ENCODE peak calls at places on chromosomes 16 and 17, in nine cellular contexts. S is fibroblast of lung, V is uterus, Z is transverse colon, X is cardiac muscle cell, D is OCI-LY7, M is BJ, H is adipocyte, R is upper lobe of right lung. F is an unnamed sample.

GRCh38 chr17:31339906-31340661 is 18.7 kb upstream of the EVI2A start:
- DNase-seq in H (peak; percentile 70), X (no peak), V (no peak), Z (no peak), S (peak; percentile 79), M (peak; percentile 50), R (no peak), D (no peak), F (peak; percentile 67)

GRCh38 chr17:46056800-46057304 is 57.8 kb downstream of the STH start:
- DNase-seq in X (no peak), V (no peak), R (no peak), Z (no peak), M (peak; percentile 74), S (peak; percentile 77), D (no peak), H (peak; percentile 75), F (no peak)

GRCh38 chr17:78910885-78911284 is 7.9 kb upstream of the CEP295NL start:
- DNase-seq in V (no peak), S (no peak), R (no peak), D (no peak), X (no peak), Z (no peak), M (no peak), H (no peak), F (no peak)

GRCh38 chr16:1363501-1364041 is 11.8 kb downstream of the GNPTG start:
- DNase-seq in D (peak; percentile 63), V (no peak), M (no peak), Z (peak; percentile 65), H (peak; percentile 63), R (peak; percentile 77), X (peak; percentile 72), S (peak; percentile 16), F (no peak)

GRCh38 chr17:60524463-60525346 is 1.3 kb downstream of the APPBP2 start:
- DNase-seq in R (no peak), M (no peak), V (no peak), Z (no peak), D (peak; percentile 5), S (peak; percentile 75), H (peak; percentile 64), X (peak; percentile 3), F (no peak)

GRCh38 chr16:75868636-75869389 is 142.5 kb upstream of the CPHXL start:
- DNase-seq in Z (no peak), X (no peak), V (no peak), H (no peak), R (no peak), D (no peak), S (no peak), M (no peak), F (no peak)

GRCh38 chr17:72502940-72503341 is 382.1 kb downstream of the SOX9 start:
- DNase-seq in Z (no peak), H (peak; percentile 88), M (peak; percentile 22), S (peak; percentile 47), X (no peak), V (no peak), R (no peak), D (no peak), F (no peak)

GRCh38 chr17:32485261-32485955 is 1.4 kb upstream of the CDK5R1 start:
- DNase-seq in Z (no peak), V (no peak), D (no peak), R (peak; percentile 35), M (no peak), H (no peak), S (no peak), X (no peak), F (no peak)

GRCh38 chr17:79341529-79341780 is 266.8 kb downstream of the ENGASE start:
- DNase-seq in X (no peak), V (no peak), Z (no peak), M (no peak), R (no peak), D (no peak), H (no peak), S (no peak), F (no peak)

DNA sequence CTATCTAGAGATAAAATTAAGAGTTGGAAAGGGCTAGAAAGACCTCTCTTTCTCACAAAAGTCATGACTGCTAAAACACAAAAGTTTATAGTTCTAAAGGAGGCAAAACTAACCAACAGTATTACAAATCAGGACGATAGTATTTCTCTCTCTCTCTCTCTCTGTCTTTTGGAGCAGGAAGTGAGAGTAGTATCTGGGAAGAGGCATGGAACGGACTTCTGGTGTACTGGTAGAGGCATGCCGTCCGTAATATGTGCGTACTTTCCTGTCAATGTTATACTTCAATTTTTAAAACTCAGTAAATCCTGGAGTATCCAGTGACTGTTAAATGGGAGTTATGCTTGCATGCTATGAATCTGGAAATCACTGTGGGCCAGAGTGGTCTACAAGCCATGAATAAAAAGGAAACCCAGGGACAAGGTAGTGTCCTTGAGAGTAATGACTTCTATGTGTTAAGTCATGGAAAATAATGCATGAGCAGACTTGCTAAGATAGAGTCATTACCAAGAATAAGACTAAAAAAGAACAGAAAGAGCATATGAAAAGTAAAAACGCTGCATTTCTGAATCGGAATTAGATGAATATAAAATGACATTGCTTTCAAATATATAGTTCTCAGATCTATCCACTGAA is 49.8 kb upstream of the ANKFY1 start:
- DNase-seq in S (no peak), R (no peak), Z (no peak), H (no peak), M (no peak), X (no peak), V (no peak), D (no peak), F (no peak)
- H3K4me3 ChIP-seq in S (peak overlapping the region; percentile 2), R (no peak overlapping the region), Z (no peak overlapping the region), H (peak overlapping the region; percentile 54), M (no peak overlapping the region), X (no peak overlapping the region), V (no peak overlapping the region), D (no peak overlapping the region), F (no peak overlapping the region)

GRCh38 chr17:40629850-40630249 is 17.8 kb downstream of the SMARCE1 start:
- DNase-seq in Z (no peak), R (no peak), S (no peak), D (no peak), H (no peak), M (no peak), X (no peak), V (no peak), F (no peak)

GRCh38 chr17:40632206-40632605 is 15.4 kb downstream of the SMARCE1 start:
- DNase-seq in X (no peak), S (no peak), D (no peak), Z (no peak), H (no peak), R (no peak), V (no peak), M (no peak), F (no peak)

GRCh38 chr17:40637931-40638330 is 9.7 kb downstream of the SMARCE1 start:
- DNase-seq in M (no peak), X (no peak), D (no peak), S (no peak), H (no peak), Z (no peak), R (no peak), V (no peak), F (no peak)

DNA sequence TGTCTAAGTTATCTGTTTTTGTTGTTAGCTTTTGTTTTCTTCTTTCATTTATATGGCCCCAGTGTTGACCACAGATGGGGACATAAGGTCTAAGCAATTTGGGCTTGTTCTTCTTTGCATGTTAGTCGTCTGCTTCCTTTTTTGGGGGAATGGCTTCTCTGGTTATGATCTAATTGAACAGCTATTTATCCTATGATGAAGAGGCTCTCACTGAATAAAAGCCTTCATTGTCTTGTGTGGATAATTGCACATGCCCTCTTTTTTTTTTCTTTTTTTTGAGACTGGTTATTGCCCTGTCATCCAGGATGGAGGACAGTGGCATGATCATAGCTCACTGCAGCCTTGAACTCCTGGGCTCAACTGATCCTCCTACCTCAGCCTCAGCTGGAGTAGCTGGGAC is 13.7 kb downstream of the SMARCE1 start:
- DNase-seq in V (no peak), Z (no peak), H (no peak), D (no peak), S (no peak), X (no peak), R (no peak), M (no peak), F (no peak)
- H3K36me3 ChIP-seq in V (no peaks in the 10 kb centered on the region), Z (no peaks in the 10 kb centered on the region), H (peaks cover 92% of the 10 kb centered on the region), D (peaks cover 97% of the 10 kb centered on the region), S (peaks cover 10% of the 10 kb centered on the region), X (peaks cover 81% of the 10 kb centered on the region), R (peaks cover 100% of the 10 kb centered on the region), M (peaks cover 19% of the 10 kb centered on the region), F (peaks cover 97% of the 10 kb centered on the region)

GRCh38 chr16:68000024-68000423 is 740 bp upstream of the DPEP2 start:
- DNase-seq in V (no peak), H (no peak), M (no peak), S (no peak), D (peak; percentile 76), X (no peak), R (no peak), Z (no peak), F (no peak)

GRCh38 chr16:68003031-68003430 is 3.7 kb upstream of the DPEP2 start:
- DNase-seq in Z (no peak), M (no peak), S (no peak), H (no peak), V (no peak), R (no peak), X (no peak), D (no peak), F (no peak)

GRCh38 chr16:68005786-68006286 is 6.6 kb upstream of the DPEP2 start:
- DNase-seq in Z (peak; percentile 47), V (no peak), R (peak; percentile 70), X (no peak), H (peak; percentile 8), M (no peak), D (peak; percentile 65), S (peak; percentile 14), F (no peak)

GRCh38 chr16:67995423-67995822 is 3.9 kb downstream of the DPEP2 start:
- DNase-seq in S (no peak), Z (no peak), D (no peak), R (no peak), H (no peak), X (no peak), V (no peak), M (no peak), F (no peak)

DNA sequence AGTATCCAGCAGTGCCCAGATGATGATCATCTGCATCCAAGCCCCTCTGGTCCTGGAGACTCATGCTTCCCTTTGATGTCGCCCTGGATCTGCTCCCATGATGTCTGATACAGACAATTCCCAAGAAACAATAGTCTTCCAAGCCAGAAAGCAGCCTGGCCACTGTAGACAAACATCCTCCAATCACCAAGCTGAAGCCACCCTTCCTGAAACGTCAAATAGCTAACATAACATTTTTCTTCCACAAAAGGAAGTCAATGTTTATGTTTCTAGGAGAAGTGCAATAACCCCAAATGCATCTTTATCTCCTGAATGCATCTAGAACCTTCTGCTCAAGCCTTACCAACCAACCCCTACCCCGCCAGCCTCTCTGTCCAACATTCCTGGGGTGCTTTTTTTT is 1.2 kb upstream of the DPEP2 start:
- DNase-seq in V (no peak), H (no peak), S (no peak), D (no peak), X (no peak), M (no peak), Z (no peak), R (no peak), F (no peak)
- H3K4me3 ChIP-seq in V (no peak overlapping the region), H (no peak overlapping the region), S (no peak overlapping the region), D (peak overlapping the region; percentile 14), X (no peak overlapping the region), M (no peak overlapping the region), Z (no peak overlapping the region), R (peak overlapping the region; percentile 36), F (no peak overlapping the region)

DNA sequence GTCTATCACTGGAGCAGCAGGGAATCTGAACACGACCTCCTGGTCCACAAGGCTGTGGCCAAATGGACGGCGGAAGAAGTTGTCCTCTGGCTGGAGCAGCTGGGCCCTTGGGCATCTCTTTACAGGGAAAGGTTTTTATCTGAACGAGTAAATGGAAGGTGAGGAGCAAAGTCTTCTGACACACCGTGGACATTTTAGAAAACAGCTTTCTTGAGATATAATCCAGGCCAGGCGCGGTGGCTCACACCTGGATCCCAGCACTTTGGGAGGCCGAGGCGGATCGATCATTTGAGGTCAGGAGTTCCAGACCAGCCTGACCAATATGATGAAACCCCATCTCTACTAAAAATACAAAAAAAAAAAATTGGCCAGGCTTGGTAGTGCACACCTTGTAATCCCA is 17.1 kb downstream of the BFAR start:
- DNase-seq in Z (no peak), D (no peak), M (no peak), V (no peak), H (no peak), S (no peak), X (no peak), R (no peak), F (no peak)
- H3K36me3 ChIP-seq in Z (no peaks in the 10 kb centered on the region), D (peaks cover 96% of the 10 kb centered on the region), M (peaks cover 16% of the 10 kb centered on the region), V (no peaks in the 10 kb centered on the region), H (peaks cover 83% of the 10 kb centered on the region), S (peaks cover 10% of the 10 kb centered on the region), X (peaks cover 54% of the 10 kb centered on the region), R (peaks cover 99% of the 10 kb centered on the region), F (peaks cover 88% of the 10 kb centered on the region)

F was measured in MG63.